ENCODE peak calls at places on chromosomes 16 and 17, in seven cellular contexts. B, O, I, Q, F, K and A are unnamed samples.
A peak's percentile ranks its signal among the peaks of the same experiment; 100 is the strongest.

GRCh38 chr16:35574454-35575431 is 2115.3 kb downstream of the TP53TG3F start:
- DNase-seq in O (no peak), I (no peak), F (no peak), B (no peak), Q (no peak), K (no peak), A (no peak)

GRCh38 chr17:78873519-78874340 is 29.3 kb downstream of the CEP295NL start:
- DNase-seq in K (no peak), B (peak; percentile 67), O (peak; percentile 69), I (no peak), Q (no peak), F (peak; percentile 52), A (no peak)

GRCh38 chr16:88790312-88791150 is 5.5 kb upstream of the PIEZO1 start:
- DNase-seq in K (peak; percentile 74), I (peak; percentile 54), Q (no peak), F (peak; percentile 34), O (no peak), B (no peak), A (peak; percentile 69)

GRCh38 chr17:7885357-7886226 is 3.0 kb upstream of the CHD3 start:
- DNase-seq in O (no peak), F (peak; percentile 76), K (peak; percentile 66), I (peak; percentile 30), B (peak; percentile 29), Q (peak; percentile 61), A (peak; percentile 67)

GRCh38 chr17:60817187-60817586 is 139.5 kb downstream of the BCAS3 start:
- DNase-seq in B (peak; percentile 68), F (no peak), O (peak; percentile 94), K (no peak), I (no peak), Q (no peak), A (no peak)

GRCh38 chr17:2435852-2436251 is 35.0 kb upstream of the MNT start:
- DNase-seq in Q (no peak), F (no peak), O (no peak), K (no peak), I (no peak), B (no peak), A (peak; percentile 45)

GRCh38 chr16:2904922-2905240 is 6.8 kb upstream of the FLYWCH1 start:
- DNase-seq in B (no peak), O (no peak), Q (no peak), F (no peak), I (peak; percentile 33), K (no peak), A (no peak)

GRCh38 chr17:58575511-58575910 is 61.1 kb upstream of the MTMR4 start:
- DNase-seq in O (peak; percentile 84), Q (no peak), B (peak; percentile 50), I (no peak), F (no peak), K (no peak), A (no peak)

GRCh38 chr17:78748730-78749317 is 33.2 kb downstream of the CYTH1 start:
- DNase-seq in B (peak; percentile 62), I (peak; percentile 89), Q (peak; percentile 76), K (peak; percentile 75), O (peak; percentile 80), F (no peak), A (peak; percentile 68)

GRCh38 chr17:53012364-53012763 is 810.4 kb upstream of the KIF2B start:
- DNase-seq in B (no peak), K (no peak), O (no peak), Q (no peak), F (no peak), I (no peak), A (no peak)

GRCh38 chr16:804193-805048 is 3.9 kb upstream of the GNG13 start:
- DNase-seq in F (no peak), Q (no peak), O (no peak), K (no peak), B (no peak), I (no peak), A (no peak)

GRCh38 chr17:70891301-70891700 is 722.0 kb downstream of the KCNJ2 start:
- DNase-seq in F (no peak), O (no peak), Q (no peak), K (no peak), B (no peak), I (no peak), A (no peak)

GRCh38 chr17:8057691-8058114 is 18.8 kb downstream of the ALOX15B start:
- DNase-seq in K (peak; percentile 43), Q (peak; percentile 21), B (peak; percentile 81), O (peak; percentile 85), F (peak; percentile 38), I (peak; percentile 66), A (peak; percentile 75)

GRCh38 chr16:8370374-8371015 is 219.8 kb downstream of the TMEM114 start:
- DNase-seq in B (no peak), K (no peak), O (peak; percentile 44), Q (no peak), F (no peak), I (no peak), A (no peak)